ENCODE peak calls at places on chromosome 4, in ten cellular contexts. One of them, this sample, is unnamed.

GRCh38 chr4:76108467-76109181 is 34.1 kb downstream of the ART3 start:
- DNase-seq in cardiac fibroblast: peak; percentile 14
- DNase-seq in tibial artery: no peak
- DNase-seq in omental fat pad: no peak
- DNase-seq in testis: no peak
- DNase-seq in CD4-positive, alpha-beta T cell: no peak
- DNase-seq in mucosa of descending colon: no peak
- DNase-seq in H9: no peak
- DNase-seq in fibroblast of pulmonary artery: peak; percentile 29
- DNase-seq in A549: no peak
- DNase-seq in this sample: no peak

GRCh38 chr4:189304179-189304578 is 636.5 kb upstream of the FRG1 start:
- DNase-seq in cardiac fibroblast: no peak
- DNase-seq in tibial artery: no peak
- DNase-seq in omental fat pad: no peak
- DNase-seq in testis: no peak
- DNase-seq in CD4-positive, alpha-beta T cell: no peak
- DNase-seq in mucosa of descending colon: no peak
- DNase-seq in H9: no peak
- DNase-seq in fibroblast of pulmonary artery: no peak
- DNase-seq in A549: no peak
- DNase-seq in this sample: no peak

GRCh38 chr4:147816382-147817254 is 84.7 kb downstream of the ARHGAP10 start:
- DNase-seq in cardiac fibroblast: no peak
- DNase-seq in tibial artery: peak; percentile 75
- DNase-seq in omental fat pad: no peak
- DNase-seq in testis: peak; percentile 77
- DNase-seq in CD4-positive, alpha-beta T cell: no peak
- DNase-seq in mucosa of descending colon: no peak
- DNase-seq in H9: no peak
- DNase-seq in fibroblast of pulmonary artery: no peak
- DNase-seq in A549: no peak
- DNase-seq in this sample: no peak

GRCh38 chr4:5045099-5045498 is 6.2 kb upstream of the STK32B start:
- DNase-seq in cardiac fibroblast: peak; percentile 42
- DNase-seq in tibial artery: peak; percentile 73
- DNase-seq in omental fat pad: no peak
- DNase-seq in testis: no peak
- DNase-seq in CD4-positive, alpha-beta T cell: no peak
- DNase-seq in mucosa of descending colon: no peak
- DNase-seq in H9: no peak
- DNase-seq in fibroblast of pulmonary artery: no peak
- DNase-seq in A549: no peak
- DNase-seq in this sample: no peak

GRCh38 chr4:173074501-173074946 is 94.1 kb upstream of the GALNT7 start:
- DNase-seq in cardiac fibroblast: peak; percentile 56
- DNase-seq in tibial artery: no peak
- DNase-seq in omental fat pad: no peak
- DNase-seq in testis: no peak
- DNase-seq in CD4-positive, alpha-beta T cell: no peak
- DNase-seq in mucosa of descending colon: no peak
- DNase-seq in H9: peak; percentile 88
- DNase-seq in fibroblast of pulmonary artery: peak; percentile 82
- DNase-seq in A549: peak; percentile 18
- DNase-seq in this sample: peak; percentile 4

GRCh38 chr4:80986021-80986420 is 44.5 kb upstream of the BMP3 start:
- DNase-seq in cardiac fibroblast: no peak
- DNase-seq in tibial artery: no peak
- DNase-seq in omental fat pad: no peak
- DNase-seq in testis: no peak
- DNase-seq in CD4-positive, alpha-beta T cell: no peak
- DNase-seq in mucosa of descending colon: no peak
- DNase-seq in H9: no peak
- DNase-seq in fibroblast of pulmonary artery: no peak
- DNase-seq in A549: no peak
- DNase-seq in this sample: no peak

GRCh38 chr4:184728858-184729257 is 5.0 kb downstream of the CENPU start:
- DNase-seq in cardiac fibroblast: peak; percentile 77
- DNase-seq in tibial artery: no peak
- DNase-seq in omental fat pad: no peak
- DNase-seq in testis: no peak
- DNase-seq in CD4-positive, alpha-beta T cell: no peak
- DNase-seq in mucosa of descending colon: no peak
- DNase-seq in H9: no peak
- DNase-seq in fibroblast of pulmonary artery: peak; percentile 88
- DNase-seq in A549: no peak
- DNase-seq in this sample: no peak

GRCh38 chr4:110270492-110271197 is 72.2 kb upstream of the ELOVL6 start:
- DNase-seq in cardiac fibroblast: peak; percentile 33
- DNase-seq in tibial artery: no peak
- DNase-seq in omental fat pad: no peak
- DNase-seq in testis: no peak
- DNase-seq in CD4-positive, alpha-beta T cell: no peak
- DNase-seq in mucosa of descending colon: no peak
- DNase-seq in H9: no peak
- DNase-seq in fibroblast of pulmonary artery: peak; percentile 42
- DNase-seq in A549: no peak
- DNase-seq in this sample: peak; percentile 61

GRCh38 chr4:10944321-10944720 is 259.8 kb upstream of the CLNK start:
- DNase-seq in cardiac fibroblast: no peak
- DNase-seq in tibial artery: no peak
- DNase-seq in omental fat pad: no peak
- DNase-seq in testis: no peak
- DNase-seq in CD4-positive, alpha-beta T cell: no peak
- DNase-seq in mucosa of descending colon: no peak
- DNase-seq in H9: no peak
- DNase-seq in fibroblast of pulmonary artery: no peak
- DNase-seq in A549: no peak
- DNase-seq in this sample: no peak

GRCh38 chr4:174255790-174256189 is 27.7 kb downstream of the FBXO8 start:
- DNase-seq in cardiac fibroblast: peak; percentile 72
- DNase-seq in tibial artery: no peak
- DNase-seq in omental fat pad: no peak
- DNase-seq in testis: no peak
- DNase-seq in CD4-positive, alpha-beta T cell: no peak
- DNase-seq in mucosa of descending colon: no peak
- DNase-seq in H9: no peak
- DNase-seq in fibroblast of pulmonary artery: peak; percentile 86
- DNase-seq in A549: no peak
- DNase-seq in this sample: no peak

GRCh38 chr4:24674279-24674678 is 89.9 kb upstream of the DHX15 start:
- DNase-seq in cardiac fibroblast: no peak
- DNase-seq in tibial artery: no peak
- DNase-seq in omental fat pad: no peak
- DNase-seq in testis: no peak
- DNase-seq in CD4-positive, alpha-beta T cell: no peak
- DNase-seq in mucosa of descending colon: no peak
- DNase-seq in H9: no peak
- DNase-seq in fibroblast of pulmonary artery: no peak
- DNase-seq in A549: no peak
- DNase-seq in this sample: no peak

GRCh38 chr4:184808719-184809062 is 17.1 kb downstream of the ACSL1 start:
- DNase-seq in cardiac fibroblast: no peak
- DNase-seq in tibial artery: no peak
- DNase-seq in omental fat pad: no peak
- DNase-seq in testis: no peak
- DNase-seq in CD4-positive, alpha-beta T cell: no peak
- DNase-seq in mucosa of descending colon: no peak
- DNase-seq in H9: no peak
- DNase-seq in fibroblast of pulmonary artery: no peak
- DNase-seq in A549: no peak
- DNase-seq in this sample: no peak

GRCh38 chr4:951594-952468 is 19.6 kb downstream of the TMEM175 start:
- DNase-seq in cardiac fibroblast: no peak
- DNase-seq in tibial artery: peak; percentile 59
- DNase-seq in omental fat pad: no peak
- DNase-seq in testis: no peak
- DNase-seq in CD4-positive, alpha-beta T cell: no peak
- DNase-seq in mucosa of descending colon: peak; percentile 14
- DNase-seq in H9: no peak
- DNase-seq in fibroblast of pulmonary artery: no peak
- DNase-seq in A549: no peak
- DNase-seq in this sample: no peak

GRCh38 chr4:2588259-2588658 is 51.8 kb downstream of the FAM193A start:
- DNase-seq in cardiac fibroblast: no peak
- DNase-seq in tibial artery: no peak
- DNase-seq in omental fat pad: no peak
- DNase-seq in testis: no peak
- DNase-seq in CD4-positive, alpha-beta T cell: no peak
- DNase-seq in mucosa of descending colon: no peak
- DNase-seq in H9: no peak
- DNase-seq in fibroblast of pulmonary artery: no peak
- DNase-seq in A549: no peak
- DNase-seq in this sample: no peak

DNA sequence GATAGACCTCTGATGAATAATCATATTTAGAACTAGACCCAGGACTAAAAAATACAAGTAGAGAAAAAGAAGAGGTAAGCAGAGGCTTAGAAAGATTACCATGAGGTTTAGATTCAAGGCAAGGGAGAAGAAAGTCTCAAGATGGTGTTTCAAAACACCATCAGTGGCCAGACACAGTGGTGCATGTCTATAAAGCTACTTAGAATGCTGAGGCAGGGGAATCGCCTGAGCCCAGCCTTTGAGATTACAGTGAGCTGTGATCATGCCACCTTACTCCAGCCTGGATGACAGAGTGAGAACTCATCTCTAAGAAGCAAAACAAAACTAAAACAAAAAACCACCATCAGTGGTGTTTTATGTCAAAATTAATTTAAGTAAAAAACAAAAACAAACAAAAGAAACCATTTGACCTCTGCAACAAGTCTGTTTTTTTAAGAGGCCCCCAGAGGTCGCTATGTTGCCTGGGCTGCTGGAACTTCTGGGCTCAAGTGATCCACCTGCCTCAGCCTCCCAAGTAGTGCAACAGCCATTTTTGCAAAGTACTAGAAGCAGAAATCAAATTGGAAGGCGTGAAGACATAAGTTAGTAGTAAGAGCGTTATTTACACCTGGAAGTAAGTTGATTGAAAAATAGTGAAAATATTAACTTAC is 784.3 kb downstream of the ADGRL3 start:
- DNase-seq in cardiac fibroblast: no peak
- DNase-seq in tibial artery: no peak
- DNase-seq in omental fat pad: no peak
- DNase-seq in testis: no peak
- DNase-seq in CD4-positive, alpha-beta T cell: no peak
- DNase-seq in mucosa of descending colon: no peak
- DNase-seq in H9: peak; percentile 48
- DNase-seq in fibroblast of pulmonary artery: no peak
- DNase-seq in A549: no peak
- DNase-seq in this sample: no peak
- TF ChIP-seq CTCF in cardiac fibroblast: no peak
- TF ChIP-seq CTCF in tibial artery: no peak
- TF ChIP-seq CTCF in omental fat pad: no peak
- TF ChIP-seq CTCF in testis: no peak
- TF ChIP-seq CTCF in CD4-positive, alpha-beta T cell: no peak
- TF ChIP-seq CTCF in mucosa of descending colon: no peak
- TF ChIP-seq CTCF in H9: peak; percentile 70
- TF ChIP-seq CTCF in fibroblast of pulmonary artery: no peak
- TF ChIP-seq CTCF in A549: no peak
- TF ChIP-seq CTCF in this sample: no peak

GRCh38 chr4:183139058-183139740 is 40.1 kb downstream of the WWC2 start:
- DNase-seq in cardiac fibroblast: no peak
- DNase-seq in tibial artery: no peak
- DNase-seq in omental fat pad: no peak
- DNase-seq in testis: no peak
- DNase-seq in CD4-positive, alpha-beta T cell: no peak
- DNase-seq in mucosa of descending colon: no peak
- DNase-seq in H9: no peak
- DNase-seq in fibroblast of pulmonary artery: peak; percentile 47
- DNase-seq in A549: no peak
- DNase-seq in this sample: no peak

GRCh38 chr4:183139972-183140570 is 41.0 kb downstream of the WWC2 start:
- DNase-seq in cardiac fibroblast: no peak
- DNase-seq in tibial artery: no peak
- DNase-seq in omental fat pad: no peak
- DNase-seq in testis: no peak
- DNase-seq in CD4-positive, alpha-beta T cell: no peak
- DNase-seq in mucosa of descending colon: no peak
- DNase-seq in H9: no peak
- DNase-seq in fibroblast of pulmonary artery: no peak
- DNase-seq in A549: no peak
- DNase-seq in this sample: no peak

GRCh38 chr4:183140911-183141320 is 41.9 kb downstream of the WWC2 start:
- DNase-seq in cardiac fibroblast: peak; percentile 39
- DNase-seq in tibial artery: no peak
- DNase-seq in omental fat pad: no peak
- DNase-seq in testis: no peak
- DNase-seq in CD4-positive, alpha-beta T cell: no peak
- DNase-seq in mucosa of descending colon: no peak
- DNase-seq in H9: no peak
- DNase-seq in fibroblast of pulmonary artery: peak; percentile 56
- DNase-seq in A549: no peak
- DNase-seq in this sample: peak; percentile 71

GRCh38 chr4:183142566-183143545 is 43.8 kb downstream of the WWC2 start:
- DNase-seq in cardiac fibroblast: peak; percentile 74
- DNase-seq in tibial artery: peak; percentile 67
- DNase-seq in omental fat pad: no peak
- DNase-seq in testis: peak; percentile 74
- DNase-seq in CD4-positive, alpha-beta T cell: no peak
- DNase-seq in mucosa of descending colon: no peak
- DNase-seq in H9: no peak
- DNase-seq in fibroblast of pulmonary artery: peak; percentile 65
- DNase-seq in A549: no peak
- DNase-seq in this sample: peak; percentile 68

GRCh38 chr4:183141997-183142396 is 42.9 kb downstream of the WWC2 start:
- DNase-seq in cardiac fibroblast: no peak
- DNase-seq in tibial artery: no peak
- DNase-seq in omental fat pad: no peak
- DNase-seq in testis: no peak
- DNase-seq in CD4-positive, alpha-beta T cell: no peak
- DNase-seq in mucosa of descending colon: no peak
- DNase-seq in H9: no peak
- DNase-seq in fibroblast of pulmonary artery: no peak
- DNase-seq in A549: no peak
- DNase-seq in this sample: no peak
- TF ChIP-seq CTCF in cardiac fibroblast: no peak
- TF ChIP-seq CTCF in tibial artery: no peak
- TF ChIP-seq CTCF in omental fat pad: no peak
- TF ChIP-seq CTCF in testis: no peak
- TF ChIP-seq CTCF in CD4-positive, alpha-beta T cell: no peak
- TF ChIP-seq CTCF in mucosa of descending colon: no peak
- TF ChIP-seq CTCF in H9: no peak
- TF ChIP-seq CTCF in fibroblast of pulmonary artery: no peak
- TF ChIP-seq CTCF in A549: no peak
- TF ChIP-seq CTCF in this sample: peak; percentile 13

GRCh38 chr4:66926687-66927086 is 618.6 kb downstream of the CENPC start:
- DNase-seq in cardiac fibroblast: no peak
- DNase-seq in tibial artery: no peak
- DNase-seq in omental fat pad: no peak
- DNase-seq in testis: no peak
- DNase-seq in CD4-positive, alpha-beta T cell: no peak
- DNase-seq in mucosa of descending colon: no peak
- DNase-seq in H9: no peak
- DNase-seq in fibroblast of pulmonary artery: no peak
- DNase-seq in A549: no peak
- DNase-seq in this sample: no peak
- TF ChIP-seq CTCF in cardiac fibroblast: no peak
- TF ChIP-seq CTCF in tibial artery: no peak
- TF ChIP-seq CTCF in omental fat pad: no peak
- TF ChIP-seq CTCF in testis: no peak
- TF ChIP-seq CTCF in CD4-positive, alpha-beta T cell: no peak
- TF ChIP-seq CTCF in mucosa of descending colon: no peak
- TF ChIP-seq CTCF in H9: peak; percentile 51
- TF ChIP-seq CTCF in fibroblast of pulmonary artery: no peak
- TF ChIP-seq CTCF in A549: no peak
- TF ChIP-seq CTCF in this sample: no peak

GRCh38 chr4:154049457-154050181 is 260.7 kb upstream of the SFRP2 start:
- DNase-seq in cardiac fibroblast: peak; percentile 61
- DNase-seq in tibial artery: no peak
- DNase-seq in omental fat pad: no peak
- DNase-seq in testis: peak; percentile 48
- DNase-seq in CD4-positive, alpha-beta T cell: no peak
- DNase-seq in mucosa of descending colon: no peak
- DNase-seq in H9: peak; percentile 77
- DNase-seq in fibroblast of pulmonary artery: peak; percentile 53
- DNase-seq in A549: no peak
- DNase-seq in this sample: peak; percentile 39
- TF ChIP-seq CTCF in cardiac fibroblast: peak; percentile 16
- TF ChIP-seq CTCF in tibial artery: no peak
- TF ChIP-seq CTCF in omental fat pad: no peak
- TF ChIP-seq CTCF in testis: no peak
- TF ChIP-seq CTCF in CD4-positive, alpha-beta T cell: no peak
- TF ChIP-seq CTCF in mucosa of descending colon: no peak
- TF ChIP-seq CTCF in H9: peak; percentile 61
- TF ChIP-seq CTCF in fibroblast of pulmonary artery: no peak
- TF ChIP-seq CTCF in A549: no peak
- TF ChIP-seq CTCF in this sample: no peak